ENCODE peak calls at places on chromosomes 12 and 14, in five cellular contexts. R, P, L, H and M are unnamed samples.

GRCh38 chr12:43094886-43095285 is 457.1 kb downstream of the ADAMTS20 start:
- DNase-seq in R (no peak), P (no peak), L (no peak), H (no peak), M (no peak)

GRCh38 chr14:88322505-88323085 is 474 bp downstream of the KCNK10 start:
- DNase-seq in R (no peak), P (no peak), L (no peak), H (no peak), M (no peak)

GRCh38 chr12:73677520-73678291 is 859.9 kb upstream of the ATXN7L3B start:
- DNase-seq in R (no peak), P (no peak), L (no peak), H (no peak), M (no peak)

GRCh38 chr12:52892193-52892852 is 12.6 kb downstream of the KRT8 start:
- DNase-seq in R (no peak), P (no peak), L (no peak), H (no peak), M (no peak)

GRCh38 chr12:32809196-32809595 is 53.5 kb upstream of the YARS2 start:
- DNase-seq in R (no peak), P (no peak), L (no peak), H (no peak), M (no peak)

GRCh38 chr12:89693639-89694202 is 14.9 kb downstream of the ATP2B1 start:
- DNase-seq in R (no peak), P (no peak), L (no peak), H (no peak), M (no peak)

GRCh38 chr12:58341791-58342190 is 400.4 kb downstream of the ATP23 start:
- DNase-seq in R (no peak), P (no peak), L (no peak), H (no peak), M (no peak)

GRCh38 chr12:101781834-101782543 is 42.7 kb upstream of the SYCP3 start:
- DNase-seq in R (no peak), P (no peak), L (no peak), H (no peak), M (no peak)

GRCh38 chr12:1777798-1778197 is 42.6 kb upstream of the LRTM2 start:
- DNase-seq in R (no peak), P (no peak), L (no peak), H (peak; percentile 55), M (no peak)

GRCh38 chr12:62919827-62920226 is 15.1 kb downstream of the PPM1H start:
- DNase-seq in R (no peak), P (no peak), L (no peak), H (peak; percentile 11), M (no peak)

GRCh38 chr12:124904306-124905098 is 9.9 kb downstream of the UBC start:
- DNase-seq in R (peak; percentile 91), P (no peak), L (no peak), H (peak; percentile 88), M (no peak)

GRCh38 chr14:87108726-87109125 is 884.3 kb downstream of the GALC start:
- DNase-seq in R (no peak), P (no peak), L (no peak), H (no peak), M (no peak)

GRCh38 chr12:16359512-16360491 is 12.4 kb downstream of the MGST1 start:
- DNase-seq in R (peak; percentile 62), P (no peak), L (peak; percentile 53), H (peak; percentile 26), M (no peak)

GRCh38 chr12:80802652-80803051 is 85.9 kb downstream of the MYF5 start:
- DNase-seq in R (no peak), P (no peak), L (no peak), H (no peak), M (no peak)

GRCh38 chr12:91858186-91858585 is 287.5 kb downstream of the BTG1 start:
- DNase-seq in R (no peak), P (no peak), L (no peak), H (no peak), M (no peak)

GRCh38 chr12:77608157-77608755 is 222.4 kb upstream of the NAV3 start:
- DNase-seq in R (no peak), P (no peak), L (no peak), H (no peak), M (no peak)

GRCh38 chr14:50353126-50353525 is 41.0 kb downstream of the DMAC2L start:
- DNase-seq in R (no peak), P (no peak), L (no peak), H (no peak), M (no peak)

GRCh38 chr12:86647800-86648199 is 391.6 kb upstream of the MGAT4C start:
- DNase-seq in R (no peak), P (no peak), L (no peak), H (no peak), M (no peak)

GRCh38 chr14:55780156-55780946 is 200.3 kb downstream of the KTN1 start:
- DNase-seq in R (peak; percentile 72), P (no peak), L (no peak), H (peak; percentile 76), M (no peak)

GRCh38 chr12:1356285-1356684 is 238.1 kb downstream of the FBXL14 start:
- DNase-seq in R (no peak), P (no peak), L (no peak), H (no peak), M (no peak)

GRCh38 chr14:95891742-95892141 is 15.1 kb downstream of the TUNAR start:
- DNase-seq in R (no peak), P (no peak), L (no peak), H (peak; percentile 59), M (no peak)

GRCh38 chr14:64983439-64984310 is 3.0 kb upstream of the FNTB start:
- DNase-seq in R (no peak), P (peak; percentile 27), L (peak; percentile 47), H (peak; percentile 52), M (no peak)

GRCh38 chr14:50772361-50772760 is 58.6 kb downstream of the NIN start:
- DNase-seq in R (no peak), P (no peak), L (no peak), H (no peak), M (no peak)

GRCh38 chr12:57845478-57846284 is 848 bp downstream of the CTDSP2 start:
- DNase-seq in R (peak; percentile 82), P (peak; percentile 59), L (peak; percentile 66), H (peak; percentile 41), M (peak; percentile 34)

GRCh38 chr12:67222302-67222701 is 46.9 kb upstream of the CAND1 start:
- DNase-seq in R (no peak), P (no peak), L (no peak), H (peak; percentile 23), M (no peak)

GRCh38 chr14:102084931-102085330 is 1.9 kb downstream of the HSP90AA1 start:
- DNase-seq in R (no peak), P (no peak), L (no peak), H (no peak), M (no peak)

GRCh38 chr14:102086346-102086971 is 385 bp downstream of the HSP90AA1 start:
- DNase-seq in R (peak; percentile 53), P (peak; percentile 64), L (peak; percentile 57), H (no peak), M (peak; percentile 61)

GRCh38 chr14:102086972-102087761 is at the start of gene HSP90AA1:
- DNase-seq in R (peak; percentile 95), P (peak; percentile 95), L (peak; percentile 96), H (peak; percentile 95), M (peak; percentile 93)

GRCh38 chr14:102087762-102088011 is 843 bp upstream of the HSP90AA1 start:
- DNase-seq in R (no peak), P (no peak), L (no peak), H (no peak), M (no peak)

GRCh38 chr14:102085503-102085902 is 1.3 kb downstream of the HSP90AA1 start:
- DNase-seq in R (no peak), P (no peak), L (no peak), H (no peak), M (no peak)
- H3K27ac ChIP-seq in R (no peak overlapping the region), P (peak overlapping the region; percentile 96), L (peak overlapping the region; percentile 87), H (peak overlapping the region; percentile 30), M (peak overlapping the region; percentile 98)

DNA sequence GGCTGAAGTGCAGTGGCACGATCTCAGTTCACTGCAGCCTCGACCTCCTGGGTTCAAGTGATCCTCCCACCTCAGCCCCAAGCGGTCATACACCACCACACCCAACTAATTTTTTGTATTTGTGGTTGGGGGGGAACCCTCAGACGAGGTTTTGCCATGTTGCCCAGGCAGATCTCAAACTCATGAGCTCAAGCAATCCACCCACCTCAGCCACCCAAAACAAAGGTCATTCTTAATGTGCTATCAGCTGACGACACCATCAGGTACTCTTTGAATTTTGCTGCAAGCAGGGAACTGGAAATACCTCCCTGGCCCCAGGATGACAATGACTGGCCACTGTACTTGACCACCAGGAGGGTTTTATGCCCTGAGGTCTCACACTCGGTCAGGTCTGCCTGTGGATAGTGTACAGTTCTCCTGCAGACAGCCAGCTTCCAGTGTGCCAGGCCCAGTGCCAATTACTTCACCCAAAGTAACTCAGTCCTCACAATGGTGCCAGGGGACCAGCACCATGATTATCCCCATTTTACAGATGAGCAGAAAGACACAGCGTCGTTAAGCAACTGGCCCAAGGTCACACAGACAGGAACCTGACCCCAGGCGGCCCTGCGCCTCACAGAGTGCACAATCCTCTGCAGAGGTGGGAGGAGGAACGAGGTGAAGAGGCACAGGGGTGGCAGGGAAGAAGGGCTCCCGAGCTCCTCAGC is 42.9 kb downstream of the ITPK1 start:
- DNase-seq in R (no peak), P (no peak), L (no peak), H (no peak), M (no peak)
- H3K27ac ChIP-seq in R (no peak overlapping the region), P (no peak overlapping the region), L (no peak overlapping the region), H (peak overlapping the region; percentile 45), M (no peak overlapping the region)

GRCh38 chr12:11810962-11811361 is 161.5 kb downstream of the ETV6 start:
- DNase-seq in R (no peak), P (no peak), L (no peak), H (no peak), M (no peak)
- H3K27ac ChIP-seq in R (no peak overlapping the region), P (no peak overlapping the region), L (peak overlapping the region; percentile 99), H (no peak overlapping the region), M (no peak overlapping the region)

DNA sequence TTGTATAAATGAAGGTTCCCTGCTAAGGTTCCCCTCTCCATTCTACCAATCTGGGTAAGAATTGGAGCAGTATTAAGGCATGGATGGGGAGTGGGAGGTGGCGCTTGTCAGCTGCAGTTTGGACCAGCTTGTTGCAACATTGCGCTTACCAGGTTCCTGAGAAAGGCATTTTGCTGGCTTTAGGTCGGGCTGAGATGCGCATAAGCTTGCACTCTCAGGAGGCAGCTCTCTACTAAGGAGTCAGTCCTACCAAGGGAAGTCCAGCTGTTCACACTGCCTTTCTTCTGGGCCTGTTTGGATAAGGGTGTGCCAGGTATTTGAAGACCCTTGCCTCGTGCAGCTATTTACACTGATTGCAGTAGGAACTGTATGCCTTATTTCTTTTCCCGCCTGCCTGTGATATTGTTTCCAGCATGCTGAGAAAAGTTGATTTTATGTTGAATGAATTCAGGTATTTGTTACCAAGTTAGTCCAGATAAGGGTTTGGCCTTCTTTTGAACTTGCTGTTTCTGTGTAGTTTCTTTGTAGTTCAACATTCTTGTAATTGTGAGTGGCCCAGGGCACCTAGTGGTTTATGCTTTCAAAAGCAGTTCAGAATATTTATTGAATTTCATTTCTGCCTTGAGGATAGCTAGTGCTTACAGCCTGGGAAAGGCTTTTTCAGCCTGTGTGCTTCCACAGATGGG is 2.6 kb downstream of the MLEC start:
- DNase-seq in R (no peak), P (no peak), L (no peak), H (no peak), M (no peak)
- H3K27ac ChIP-seq in R (peak overlapping the region; percentile 87), P (no peak overlapping the region), L (peak overlapping the region; percentile 15), H (no peak overlapping the region), M (no peak overlapping the region)

GRCh38 chr14:54291491-54292191 is 105.2 kb upstream of the CDKN3 start:
- DNase-seq in R (peak; percentile 24), P (no peak), L (no peak), H (no peak), M (no peak)
- H3K27ac ChIP-seq in R (no peak overlapping the region), P (no peak overlapping the region), L (no peak overlapping the region), H (no peak overlapping the region), M (no peak overlapping the region)

GRCh38 chr14:80965041-80965440 is 9.6 kb downstream of the TSHR start:
- DNase-seq in R (no peak), P (no peak), L (no peak), H (no peak), M (no peak)
- H3K27ac ChIP-seq in R (no peak overlapping the region), P (no peak overlapping the region), L (peak overlapping the region; percentile 11), H (no peak overlapping the region), M (no peak overlapping the region)